ENCODE peak calls at places on chromosomes 5 and 9, in nine cellular contexts. R is ovary, I is suprapubic skin, N is upper lobe of left lung, U is transverse colon, J is sigmoid colon, C is stomach, X is A549, L is GM12878. A is an unnamed sample.

GRCh38 chr5:109939109-109939682 is 249.5 kb downstream of the MAN2A1 start:
- DNase-seq in R (no peak), I (no peak), N (no peak), U (no peak), J (no peak), C (no peak), X (no peak), L (no peak), A (no peak)

GRCh38 chr5:128516978-128517377 is 21.1 kb downstream of the FBN2 start:
- DNase-seq in R (no peak), I (no peak), N (no peak), U (no peak), J (no peak), C (no peak), X (no peak), L (no peak), A (no peak)

GRCh38 chr5:177087707-177088005 is 941 bp downstream of the FGFR4 start:
- DNase-seq in R (peak; percentile 33), I (no peak), N (no peak), U (no peak), J (no peak), C (no peak), X (no peak), L (no peak), A (no peak)

GRCh38 chr9:76136986-76137385 is 246.5 kb downstream of the PCSK5 start:
- DNase-seq in R (no peak), I (no peak), N (no peak), U (no peak), J (no peak), C (no peak), X (peak; percentile 31), L (no peak), A (no peak)

GRCh38 chr9:104977580-104977979 is 49.6 kb upstream of the ABCA1 start:
- DNase-seq in R (no peak), I (no peak), N (no peak), U (no peak), J (no peak), C (no peak), X (no peak), L (no peak), A (no peak)

GRCh38 chr5:154697335-154697734 is 57.8 kb upstream of the LARP1 start:
- DNase-seq in R (no peak), I (no peak), N (no peak), U (no peak), J (no peak), C (no peak), X (no peak), L (no peak), A (no peak)

GRCh38 chr9:75455444-75455921 is 367.2 kb downstream of the OSTF1 start:
- DNase-seq in R (no peak), I (no peak), N (no peak), U (no peak), J (no peak), C (no peak), X (no peak), L (peak; percentile 26), A (no peak)

GRCh38 chr9:106878943-106879916 is 16.3 kb downstream of the ZNF462 start:
- DNase-seq in R (peak; percentile 81), I (no peak), N (no peak), U (peak; percentile 58), J (peak; percentile 94), C (no peak), X (peak; percentile 37), L (no peak), A (peak; percentile 16)

GRCh38 chr5:10594591-10595210 is 30.8 kb downstream of the ANKRD33B start:
- DNase-seq in R (no peak), I (no peak), N (no peak), U (no peak), J (no peak), C (no peak), X (no peak), L (no peak), A (no peak)

GRCh38 chr9:35599763-35600604 is 5.1 kb upstream of the TESK1 start:
- DNase-seq in R (no peak), I (no peak), N (peak; percentile 61), U (no peak), J (no peak), C (no peak), X (peak; percentile 24), L (no peak), A (no peak)

GRCh38 chr9:136438548-136438908 is 1.1 kb downstream of the INPP5E start:
- DNase-seq in R (no peak), I (no peak), N (peak; percentile 87), U (no peak), J (no peak), C (no peak), X (peak; percentile 26), L (no peak), A (no peak)

GRCh38 chr9:128123451-128124080 is 4.0 kb downstream of the PTGES2 start:
- DNase-seq in R (no peak), I (no peak), N (peak; percentile 70), U (no peak), J (peak; percentile 63), C (peak; percentile 11), X (no peak), L (no peak), A (no peak)

GRCh38 chr5:64147849-64148441 is 17.7 kb upstream of the RNF180 start:
- DNase-seq in R (peak; percentile 75), I (peak; percentile 61), N (no peak), U (peak; percentile 20), J (peak; percentile 73), C (peak; percentile 71), X (peak; percentile 44), L (no peak), A (peak; percentile 64)

GRCh38 chr5:34042302-34042701 is 711 bp downstream of the C1QTNF3 start:
- DNase-seq in R (no peak), I (no peak), N (no peak), U (no peak), J (no peak), C (no peak), X (no peak), L (no peak), A (peak; percentile 16)

GRCh38 chr5:34044950-34045525 is 2.0 kb upstream of the C1QTNF3 start:
- DNase-seq in R (no peak), I (no peak), N (no peak), U (no peak), J (no peak), C (no peak), X (no peak), L (no peak), A (no peak)

GRCh38 chr5:34045996-34046395 is 3.0 kb upstream of the C1QTNF3 start:
- DNase-seq in R (no peak), I (no peak), N (no peak), U (no peak), J (no peak), C (no peak), X (peak; percentile 22), L (no peak), A (no peak)

GRCh38 chr5:34041247-34041972 is 1.6 kb downstream of the C1QTNF3 start:
- DNase-seq in R (no peak), I (no peak), N (no peak), U (no peak), J (no peak), C (no peak), X (no peak), L (no peak), A (no peak)

DNA sequence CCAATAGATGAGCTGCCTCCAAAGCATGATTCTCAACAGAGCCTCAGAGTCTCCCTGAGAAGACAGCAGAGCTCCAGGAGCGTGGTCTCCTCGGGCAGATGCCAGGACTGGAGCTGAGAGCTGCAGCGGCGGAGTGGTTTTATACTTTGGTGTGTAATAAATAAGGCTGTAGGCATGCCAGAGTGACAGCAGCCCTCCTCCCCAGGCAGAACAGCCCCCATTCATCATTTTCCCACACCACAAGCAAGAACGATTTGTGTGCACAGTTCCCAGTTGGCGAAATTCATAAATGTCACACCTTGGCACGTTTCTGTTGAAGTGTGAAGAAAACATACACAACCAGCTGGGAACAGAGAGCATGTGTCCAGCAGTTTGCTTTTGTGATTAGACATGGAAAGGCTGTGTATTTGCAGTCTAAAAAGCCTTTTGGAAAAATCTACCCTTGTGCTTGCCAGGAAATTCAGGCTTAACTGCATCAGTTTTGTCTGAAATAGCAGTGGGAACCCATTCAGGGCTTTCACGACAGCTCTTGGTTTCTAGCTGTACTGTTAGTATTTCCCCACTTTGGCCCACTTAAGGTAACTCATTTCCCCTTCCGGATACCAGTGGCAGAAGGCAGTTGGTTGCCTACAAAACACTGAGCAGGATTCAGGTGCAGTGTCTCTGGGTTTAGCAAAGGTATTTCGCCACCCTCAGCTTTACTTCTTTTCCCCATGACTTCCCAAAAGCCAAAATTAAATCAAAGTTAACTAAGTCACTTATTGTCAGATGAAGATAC is at the start of gene C1QTNF3:
- DNase-seq in R (peak; percentile 27), I (no peak), N (no peak), U (no peak), J (peak; percentile 75), C (no peak), X (no peak), L (no peak), A (no peak)
- TF ChIP-seq EP300 in R (no peak), I (no peak), N (no peak), U (no peak), J (no peak), C (no peak), X (no peak), L (no peak), A (no peak)

GRCh38 chr9:110429453-110429852 is 91.8 kb upstream of the TXNDC8 start:
- DNase-seq in R (no peak), I (no peak), N (no peak), U (no peak), J (no peak), C (no peak), X (no peak), L (no peak), A (no peak)
- TF ChIP-seq EP300 in R (no peak), I (no peak), N (no peak), U (no peak), J (no peak), C (no peak), X (no peak), L (no peak), A (no peak)

GRCh38 chr5:58497956-58498942 is 7.0 kb downstream of the GAPT start:
- DNase-seq in R (peak; percentile 25), I (no peak), N (no peak), U (peak; percentile 29), J (no peak), C (peak; percentile 45), X (peak; percentile 53), L (no peak), A (no peak)
- TF ChIP-seq EP300 in R (no peak), I (no peak), N (no peak), U (no peak), J (no peak), C (no peak), X (no peak), L (no peak), A (no peak)

DNA sequence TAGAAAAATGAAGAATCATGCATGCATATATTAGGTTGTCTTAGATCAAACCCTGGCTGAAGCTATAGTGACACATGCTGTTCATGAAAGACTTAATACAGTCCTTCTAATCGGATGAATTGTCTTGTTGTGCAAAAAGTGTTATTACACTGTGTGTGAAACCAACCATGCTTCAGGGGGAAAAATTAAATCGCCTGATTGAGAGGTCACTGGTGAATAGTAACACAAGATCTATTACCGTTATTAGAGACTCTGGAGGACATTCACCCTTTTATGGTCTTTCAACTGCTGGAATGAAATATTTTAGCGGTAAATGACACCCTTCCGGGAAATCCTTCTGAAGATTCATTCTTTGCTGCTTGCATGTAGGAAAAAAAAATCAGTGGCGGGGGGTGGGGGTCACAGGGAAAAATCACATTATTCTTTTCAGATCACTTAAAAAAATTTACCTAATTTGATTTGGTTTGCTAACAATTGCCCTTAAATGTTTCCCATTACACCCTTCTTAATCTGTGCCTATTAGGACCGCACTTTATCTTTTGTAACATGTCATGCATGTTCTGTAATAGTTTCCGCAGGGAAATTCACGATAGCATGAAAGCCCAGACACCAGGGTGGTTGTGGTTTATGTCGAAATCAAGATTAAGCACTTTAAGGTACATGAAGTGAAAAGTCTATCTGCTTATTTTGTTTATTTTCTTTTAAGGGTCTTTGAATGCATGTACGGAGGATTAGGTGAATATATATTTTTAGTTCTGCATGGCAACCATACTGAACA is 120.6 kb downstream of the FOCAD start:
- DNase-seq in R (no peak), I (no peak), N (no peak), U (no peak), J (no peak), C (no peak), X (no peak), L (no peak), A (no peak)
- TF ChIP-seq EP300 in R (no peak), I (no peak), N (no peak), U (no peak), J (no peak), C (no peak), X (no peak), L (no peak), A (no peak)